ENCODE peak calls at places on chromosomes 16 and 17, in six cellular contexts. R, F, T, G, A and J are unnamed samples.

GRCh38 chr16:85832578-85833539 is 33.4 kb downstream of the COX4I1 start:
- DNase-seq in R (no peak), F (no peak), T (no peak), G (no peak), A (no peak), J (no peak)

GRCh38 chr16:28977703-28978641 is 3.4 kb downstream of the SPNS1 start:
- DNase-seq in R (no peak), F (no peak), T (no peak), G (peak; percentile 40), A (no peak), J (no peak)

GRCh38 chr17:81741049-81741593 is 29.0 kb downstream of the SLC25A10 start:
- DNase-seq in R (no peak), F (no peak), T (no peak), G (no peak), A (no peak), J (no peak)

GRCh38 chr17:75876938-75877751 is 1.2 kb downstream of the TRIM47 start:
- DNase-seq in R (peak; percentile 96), F (no peak), T (peak; percentile 97), G (peak; percentile 89), A (peak; percentile 97), J (peak; percentile 92)

GRCh38 chr17:61400058-61400785 is 579 bp downstream of the TBX2 start:
- DNase-seq in R (no peak), F (no peak), T (peak; percentile 61), G (peak; percentile 68), A (peak; percentile 40), J (no peak)

GRCh38 chr17:76266244-76266938 is 1.2 kb downstream of the UBALD2 start:
- DNase-seq in R (no peak), F (no peak), T (peak; percentile 56), G (no peak), A (peak; percentile 30), J (no peak)

GRCh38 chr16:29729116-29729521 is 16.7 kb downstream of the C16orf54 start:
- DNase-seq in R (no peak), F (no peak), T (peak; percentile 68), G (peak; percentile 37), A (peak; percentile 49), J (no peak)

GRCh38 chr17:39769974-39770587 is 32.3 kb downstream of the GRB7 start:
- DNase-seq in R (no peak), F (peak; percentile 84), T (no peak), G (peak; percentile 66), A (peak; percentile 32), J (no peak)

GRCh38 chr17:7251330-7252175 is at the start of gene CTDNEP1:
- DNase-seq in R (peak; percentile 97), F (peak; percentile 98), T (peak; percentile 100), G (peak; percentile 99), A (peak; percentile 100), J (peak; percentile 98)

GRCh38 chr16:88619859-88620655 is 18.3 kb upstream of the IL17C start:
- DNase-seq in R (no peak), F (no peak), T (no peak), G (no peak), A (peak; percentile 98), J (no peak)

GRCh38 chr16:8867483-8868271 is 1.1 kb downstream of the CARHSP1 start:
- DNase-seq in R (peak; percentile 59), F (no peak), T (no peak), G (no peak), A (no peak), J (peak; percentile 56)

GRCh38 chr17:57084802-57085447 is at the start of gene AKAP1:
- DNase-seq in R (peak; percentile 97), F (peak; percentile 72), T (peak; percentile 96), G (peak; percentile 97), A (peak; percentile 90), J (peak; percentile 93)

GRCh38 chr16:85607331-85607765 is 5.8 kb upstream of the GSE1 start:
- DNase-seq in R (no peak), F (no peak), T (peak; percentile 34), G (no peak), A (no peak), J (no peak)

GRCh38 chr16:76157629-76158028 is 119.6 kb upstream of the CNTNAP4 start:
- DNase-seq in R (no peak), F (no peak), T (no peak), G (no peak), A (no peak), J (no peak)

GRCh38 chr16:83995756-83996155 is 27.7 kb downstream of the NECAB2 start:
- DNase-seq in R (peak; percentile 30), F (no peak), T (peak; percentile 14), G (no peak), A (peak; percentile 10), J (no peak)

GRCh38 chr16:81842564-81843242 is 63.6 kb downstream of the PLCG2 start:
- DNase-seq in R (no peak), F (no peak), T (peak; percentile 3), G (no peak), A (no peak), J (no peak)
- TF ChIP-seq CTCF in R (no peak), F (peak; percentile 12), T (no peak), G (no peak), A (no peak), J (no peak)

DNA sequence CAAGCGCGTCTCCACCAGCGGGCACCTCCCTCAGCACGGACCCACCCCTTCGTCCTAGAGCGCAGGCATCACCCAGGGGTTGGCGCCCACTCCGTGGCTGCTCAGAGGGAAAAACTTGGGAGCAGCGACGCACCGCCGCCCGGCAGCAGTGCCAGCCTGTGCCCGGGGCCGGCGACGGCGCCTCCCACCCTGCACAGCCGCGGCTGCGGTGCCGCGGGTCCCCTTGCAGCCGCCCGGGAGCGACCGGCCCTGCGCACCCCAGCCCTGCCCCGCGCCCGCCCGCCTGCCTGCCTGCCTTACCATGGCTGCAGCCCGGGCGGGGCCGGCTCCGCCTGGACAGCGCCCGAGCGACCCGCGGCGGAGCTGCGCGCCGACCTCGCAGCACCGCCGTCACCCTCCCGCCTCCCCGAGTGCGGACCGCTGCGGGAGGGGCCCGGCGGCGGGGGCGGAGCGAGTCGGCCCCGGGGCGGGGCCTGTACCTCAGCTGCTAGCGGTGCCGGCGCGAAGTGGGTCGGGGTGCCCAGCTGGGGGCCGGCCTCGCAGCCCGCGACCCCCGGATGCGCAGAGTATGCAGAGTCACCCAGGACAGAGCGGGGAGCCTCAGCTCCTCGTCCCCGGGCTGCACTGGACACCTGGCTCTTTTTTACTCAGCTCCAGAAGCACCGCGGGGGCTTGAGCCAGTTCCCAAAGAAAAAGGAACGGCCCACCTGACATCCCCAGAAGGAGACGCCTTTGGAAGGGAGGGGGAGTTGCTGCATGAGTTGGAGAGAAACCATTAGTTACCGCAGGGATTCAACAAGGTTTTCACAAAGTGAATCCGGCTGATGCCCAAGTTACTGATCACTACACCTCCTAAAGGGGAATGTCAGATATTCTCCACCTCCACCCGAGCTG is 17.5 kb upstream of the MTMR4 start:
- DNase-seq in R (peak; percentile 78), F (no peak), T (peak; percentile 55), G (peak; percentile 55), A (peak; percentile 21), J (no peak)
- H3K27ac ChIP-seq in R (peak overlapping the region; percentile 87), F (no peak overlapping the region), T (no peak overlapping the region), G (no peak overlapping the region), A (no peak overlapping the region), J (peak overlapping the region; percentile 55)

DNA sequence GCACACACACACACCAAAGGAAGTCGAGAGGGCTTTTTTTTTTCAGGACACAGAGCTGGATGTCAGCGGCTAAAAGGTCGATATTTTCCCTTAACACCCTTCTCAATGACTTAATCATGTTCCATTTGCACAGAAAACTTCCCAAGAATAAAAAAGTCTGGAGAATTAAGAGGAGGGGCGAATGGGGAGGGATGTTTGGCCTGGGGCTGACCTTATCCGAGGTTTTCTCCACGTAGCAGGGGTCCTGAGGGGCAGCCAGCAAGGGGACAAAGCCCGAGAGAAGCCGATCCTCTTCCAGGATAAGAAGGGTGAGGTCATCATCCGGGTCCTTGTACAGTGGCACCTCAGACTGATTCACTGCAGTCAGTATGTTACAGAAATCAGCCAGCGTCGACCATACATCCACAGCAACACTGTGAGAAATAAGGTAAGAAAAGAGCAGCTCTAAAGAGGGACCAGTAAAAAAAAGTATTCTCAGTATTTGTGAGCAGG is 117.6 kb downstream of the HIC1 start:
- DNase-seq in R (peak; percentile 44), F (no peak), T (peak; percentile 81), G (no peak), A (peak; percentile 92), J (no peak)
- H3K4me1 ChIP-seq in R (peaks cover 59% of the 10 kb centered on the region), F (peaks cover 2% of the 10 kb centered on the region), T (peaks cover 65% of the 10 kb centered on the region), G (no peaks in the 10 kb centered on the region), A (peaks cover 49% of the 10 kb centered on the region), J (peaks cover 64% of the 10 kb centered on the region)

GRCh38 chr16:76535-77272 is 1.3 kb upstream of the MPG start:
- DNase-seq in R (peak; percentile 87), F (no peak), T (peak; percentile 79), G (peak; percentile 81), A (peak; percentile 95), J (peak; percentile 73)

GRCh38 chr16:74025-74424 is 1.6 kb upstream of the RHBDF1 start:
- DNase-seq in R (peak; percentile 75), F (no peak), T (no peak), G (no peak), A (no peak), J (no peak)

GRCh38 chr16:77273-77806 is 685 bp upstream of the MPG start:
- DNase-seq in R (peak; percentile 71), F (no peak), T (peak; percentile 83), G (peak; percentile 61), A (peak; percentile 61), J (no peak)

GRCh38 chr16:74437-75318 is 2.2 kb upstream of the RHBDF1 start:
- DNase-seq in R (no peak), F (no peak), T (no peak), G (no peak), A (no peak), J (no peak)

DNA sequence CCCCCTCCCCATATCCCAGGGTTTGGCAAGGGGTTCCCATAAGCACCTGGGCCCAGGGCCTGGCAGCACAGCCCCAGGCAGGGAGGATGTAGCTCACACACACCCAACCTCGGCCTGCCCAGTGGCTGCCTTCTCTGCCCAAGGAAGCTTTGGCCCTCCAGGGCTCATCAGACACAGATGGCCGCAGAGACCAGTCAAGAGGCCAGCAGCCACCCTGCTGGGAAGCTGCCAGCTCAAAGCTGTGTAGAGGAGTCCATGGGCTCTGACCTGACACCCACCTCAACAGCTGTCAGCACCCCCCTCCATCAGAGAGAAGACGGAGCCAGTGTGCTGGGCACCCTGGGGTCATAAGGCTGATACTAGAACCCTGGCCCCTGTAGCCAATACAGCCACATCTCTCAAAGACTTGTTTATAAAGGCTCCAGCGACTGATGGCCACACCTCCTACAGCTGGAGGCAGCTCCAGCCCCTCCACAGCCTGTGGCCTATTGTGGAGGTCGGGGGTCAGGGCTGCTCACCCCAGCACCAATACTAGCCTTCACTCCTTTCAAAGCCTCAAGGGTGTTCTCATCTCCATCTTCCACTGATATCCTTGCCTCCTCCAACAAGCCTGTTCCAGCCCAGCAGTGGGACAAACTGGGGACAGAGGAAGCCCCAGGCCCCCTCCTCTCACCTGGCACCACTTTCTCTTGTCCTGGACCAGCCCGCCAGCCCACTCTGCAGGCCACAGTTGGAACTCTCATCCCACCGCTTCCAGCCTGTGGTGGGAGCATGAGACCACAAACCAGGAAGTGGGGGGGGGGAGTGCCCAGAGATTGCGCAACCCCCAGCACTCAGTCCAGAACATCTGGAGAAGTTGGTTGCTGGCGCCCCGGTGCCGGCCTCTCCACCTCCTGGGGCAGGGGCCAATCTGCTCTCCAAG is 2.2 kb upstream of the MPG start:
- DNase-seq in R (peak; percentile 84), F (no peak), T (peak; percentile 95), G (peak; percentile 47), A (peak; percentile 86), J (peak; percentile 86)
- TF ChIP-seq CTCF in R (peak; percentile 44), F (no peak), T (peak; percentile 55), G (no peak), A (peak; percentile 55), J (no peak)

GRCh38 chr16:15665107-15665506 is 15.1 kb downstream of the NDE1 start:
- DNase-seq in R (no peak), F (no peak), T (no peak), G (no peak), A (no peak), J (no peak)
- H3K27ac ChIP-seq in R (no peak overlapping the region), F (no peak overlapping the region), T (no peak overlapping the region), G (no peak overlapping the region), A (no peak overlapping the region), J (no peak overlapping the region)